ENCODE peak calls at places on chromosome 16, in nine cellular contexts. G, C, L, I, D, M, K, V and E are unnamed samples.

GRCh38 chr16:50711862-50712567 is 18.6 kb downstream of the NOD2 start:
- DNase-seq in C (no peak), D (no peak), G (no peak), M (no peak), L (no peak), V (no peak), I (no peak), K (no peak), E (no peak)

GRCh38 chr16:81994485-81994884 is 16.8 kb downstream of the SDR42E1 start:
- DNase-seq in C (no peak), G (no peak), I (no peak), V (no peak), D (no peak), M (no peak), L (no peak), K (no peak), E (no peak)

GRCh38 chr16:85168732-85169256 is 56.5 kb upstream of the CIBAR2 start:
- DNase-seq in V (no peak), I (peak; percentile 98), G (no peak), K (no peak), C (no peak), L (peak; percentile 67), D (peak; percentile 61), M (peak; percentile 79), E (no peak)

GRCh38 chr16:22632621-22633020 is 121.9 kb downstream of the NPIPB5 start:
- DNase-seq in M (no peak), L (no peak), D (no peak), G (no peak), I (no peak), V (no peak), K (no peak), C (no peak), E (no peak)

GRCh38 chr16:29834079-29834478 is 13.8 kb downstream of the MVP start:
- DNase-seq in C (no peak), M (no peak), K (no peak), V (no peak), L (no peak), I (no peak), G (no peak), D (no peak), E (no peak)

GRCh38 chr16:24670623-24671454 is 58.6 kb upstream of the TNRC6A start:
- DNase-seq in M (peak; percentile 53), D (peak; percentile 89), G (no peak), I (peak; percentile 92), K (peak; percentile 60), V (no peak), C (no peak), L (peak; percentile 61), E (no peak)

GRCh38 chr16:345686-346231 is 6.8 kb downstream of the AXIN1 start:
- DNase-seq in C (no peak), D (no peak), K (no peak), G (no peak), M (no peak), I (no peak), V (no peak), L (no peak), E (no peak)

GRCh38 chr16:69921125-69921524 is 30.0 kb upstream of the CLEC18A start:
- DNase-seq in V (no peak), C (no peak), I (peak; percentile 46), K (no peak), D (no peak), M (no peak), G (no peak), L (no peak), E (no peak)

GRCh38 chr16:30535106-30535776 is 583 bp upstream of the ZNF747 start:
- DNase-seq in L (no peak), D (peak; percentile 42), G (no peak), C (no peak), I (no peak), M (no peak), V (peak; percentile 47), K (no peak), E (no peak)

GRCh38 chr16:2296662-2297505 is 29.0 kb upstream of the RNPS1 start:
- DNase-seq in I (peak; percentile 91), G (no peak), K (no peak), L (peak; percentile 68), C (no peak), D (peak; percentile 14), V (peak; percentile 15), M (no peak), E (peak; percentile 47)

GRCh38 chr16:77290451-77291110 is 91.4 kb downstream of the SYCE1L start:
- DNase-seq in G (no peak), D (peak; percentile 69), L (no peak), C (no peak), M (no peak), V (no peak), K (no peak), I (no peak), E (no peak)

GRCh38 chr16:81639931-81640680 is 139.0 kb upstream of the PLCG2 start:
- DNase-seq in L (no peak), G (no peak), D (no peak), I (no peak), C (no peak), M (no peak), K (no peak), V (no peak), E (no peak)

GRCh38 chr16:58499615-58500328 is at the start of gene NDRG4:
- DNase-seq in M (peak; percentile 82), L (peak; percentile 57), I (peak; percentile 95), G (peak; percentile 64), V (no peak), D (peak; percentile 80), C (no peak), K (no peak), E (no peak)

GRCh38 chr16:56956756-56957155 is 5.0 kb upstream of the CETP start:
- DNase-seq in V (no peak), D (no peak), G (no peak), C (no peak), K (no peak), M (no peak), I (no peak), L (no peak), E (no peak)
- TF ChIP-seq CTCF in V (no peak), D (no peak), G (no peak), C (no peak), K (no peak), M (no peak), I (peak; percentile 30), L (no peak), E (no peak)

DNA sequence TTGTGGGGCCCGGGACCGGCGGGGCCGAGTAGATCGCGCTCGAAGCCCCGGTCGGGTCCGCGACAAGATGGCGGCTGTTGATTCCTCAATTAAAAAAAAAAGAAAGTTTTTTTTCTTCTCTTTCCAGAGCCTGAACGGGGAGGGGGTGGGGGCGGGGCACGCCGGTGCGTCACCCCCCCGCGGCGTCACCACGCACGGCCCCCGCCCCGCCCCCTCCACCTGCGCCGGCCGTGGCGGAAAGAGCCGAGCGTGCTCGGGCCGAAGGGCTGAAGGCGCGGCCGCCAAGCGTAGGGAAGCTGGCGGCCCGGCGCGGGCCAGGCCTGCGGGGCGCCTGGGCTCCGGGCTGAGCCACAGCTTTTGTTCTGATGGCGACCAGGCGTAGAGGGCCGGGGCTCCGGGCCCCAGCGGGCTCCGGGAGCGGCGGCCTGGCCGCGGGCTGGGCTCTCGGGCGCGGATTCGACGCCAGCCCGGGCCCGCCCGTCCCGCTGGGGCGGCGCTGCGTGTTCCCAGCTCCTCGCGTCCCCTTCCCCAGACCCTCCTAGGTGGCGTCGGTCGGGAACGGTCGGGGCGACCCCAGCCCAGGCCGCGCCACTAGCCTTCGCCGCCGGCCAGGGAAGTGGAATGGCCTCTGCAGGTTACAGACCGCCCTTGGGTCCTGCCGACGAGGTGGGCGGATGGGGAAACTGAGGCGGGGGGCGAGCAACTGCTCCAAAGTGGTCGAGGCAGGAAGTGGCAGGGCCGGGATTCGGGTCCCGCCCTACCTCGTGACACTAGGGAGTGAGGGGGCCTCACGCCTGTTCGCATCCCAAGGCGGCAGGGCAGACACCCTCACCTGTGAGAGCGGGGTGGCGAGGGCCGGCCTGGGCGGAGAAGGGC is at the start of gene CREBBP:
- DNase-seq in V (no peak), G (peak; percentile 85), C (peak; percentile 61), D (peak; percentile 87), K (peak; percentile 28), M (peak; percentile 91), L (peak; percentile 92), I (peak; percentile 98), E (peak; percentile 82)
- TF ChIP-seq CTCF in V (no peak), G (no peak), C (no peak), D (no peak), K (no peak), M (no peak), L (no peak), I (no peak), E (no peak)

DNA sequence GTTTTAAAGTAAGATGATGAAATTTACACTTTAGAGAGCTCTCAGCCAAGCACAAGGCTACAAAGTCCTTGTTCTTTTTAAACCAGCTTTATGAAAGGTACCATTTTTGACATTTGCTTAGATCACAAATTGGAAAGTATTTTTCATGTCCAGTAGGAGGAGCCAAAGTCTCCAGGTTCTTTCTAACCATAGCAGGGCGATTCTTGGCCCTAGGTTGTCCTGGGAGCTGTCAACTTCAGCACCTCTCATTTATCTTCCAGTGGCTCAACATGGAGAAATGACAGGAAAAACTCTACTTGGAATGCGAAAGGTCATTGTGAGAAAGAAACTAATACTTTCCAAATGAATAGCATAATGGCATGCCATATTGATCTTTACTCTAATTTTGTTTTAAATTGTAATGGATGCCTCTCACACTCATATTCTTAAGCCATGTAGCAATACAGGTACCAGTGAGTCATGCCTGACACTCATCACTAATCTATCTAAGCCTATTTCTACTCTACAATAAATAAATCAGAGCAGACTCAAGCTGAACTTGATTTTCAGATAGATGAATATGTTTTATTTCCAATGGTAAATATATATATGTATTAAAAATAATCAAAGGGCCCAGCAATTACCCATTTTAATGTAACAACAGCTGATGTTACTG is 919.1 kb upstream of the EEF2KMT start:
- DNase-seq in D (no peak), I (peak; percentile 85), C (no peak), K (no peak), G (no peak), M (peak; percentile 42), L (peak; percentile 7), V (no peak), E (no peak)
- TF ChIP-seq CTCF in D (no peak), I (no peak), C (no peak), K (no peak), G (no peak), M (peak; percentile 60), L (peak; percentile 18), V (peak; percentile 58), E (no peak)

DNA sequence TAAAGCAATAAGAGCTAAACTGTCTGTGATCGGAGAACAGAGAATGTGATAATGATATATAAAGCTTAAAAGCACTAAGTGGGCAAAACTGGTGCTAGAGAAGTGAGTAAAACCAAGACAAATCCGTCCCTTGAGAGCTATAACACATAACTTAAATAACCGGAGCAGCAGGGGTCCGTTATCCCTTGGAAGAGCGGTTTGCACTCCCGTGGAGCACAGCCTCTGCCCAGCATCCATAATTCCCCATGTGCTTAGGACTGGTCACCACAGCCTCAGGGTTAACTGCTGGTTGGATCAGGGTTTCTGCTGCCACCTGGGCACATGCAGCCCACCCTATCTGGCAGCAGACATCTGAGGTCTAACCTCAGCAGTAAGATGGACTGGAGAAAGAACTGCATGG is 489.1 kb downstream of the NPIPA7 start:
- DNase-seq in G (no peak), M (peak; percentile 23), C (no peak), V (no peak), L (no peak), D (no peak), I (no peak), K (no peak), E (no peak)
- TF ChIP-seq CTCF in G (no peak), M (no peak), C (no peak), V (no peak), L (no peak), D (no peak), I (no peak), K (no peak), E (no peak)

GRCh38 chr16:19886061-19886792 is 1.6 kb upstream of the GPRC5B start:
- DNase-seq in K (peak; percentile 46), M (peak; percentile 83), V (peak; percentile 88), I (peak; percentile 88), G (peak; percentile 76), L (peak; percentile 86), C (peak; percentile 87), D (peak; percentile 79), E (peak; percentile 69)
- TF ChIP-seq CTCF in K (peak; percentile 100), M (peak; percentile 99), V (peak; percentile 100), I (peak; percentile 100), G (peak; percentile 92), L (peak; percentile 99), C (peak; percentile 99), D (peak; percentile 100), E (peak; percentile 99)